ENCODE peak calls at places on chromosomes 13 and 19, in six cellular contexts. O is lower lobe of right lung; Q is activated naive CD4-positive, alpha-beta T cell treated with anti-CD3 and anti-CD28 coated beads, Interleukin-2, amount 50 U/mL, for 72 hours; X is RWPE2; M is natural killer cell treated with Interleukin-12 subunit alpha and Interleukin-12 subunit beta and Interleukin-15 and Interleukin-18, amount 100 ng/mL, for 72 hours; V is activated CD8-positive, alpha-beta memory T cell treated with anti-CD3 and anti-CD28 coated beads, Interleukin-2, amount 10 ng/mL, durations not matched to agents 7 days and 5 days. F is an unnamed sample.

GRCh38 chr13:107192289-107192688 is 624.4 kb upstream of the ARGLU1 start:
- ATAC-seq in V (no peak), X (no peak), O (peak), Q (no peak), M (no peak), F (no peak)

GRCh38 chr13:94210826-94211225 is 268.7 kb downstream of the DCT start:
- ATAC-seq in X (no peak), V (no peak), Q (no peak), O (no peak), M (no peak), F (no peak)

GRCh38 chr13:54627973-54628372 is 1599.4 kb downstream of the OLFM4 start:
- ATAC-seq in M (no peak), Q (no peak), O (no peak), X (no peak), V (no peak), F (no peak)

GRCh38 chr13:76832258-76832988 is 53.8 kb downstream of the KCTD12 start:
- ATAC-seq in X (no peak), M (no peak), O (no peak), Q (no peak), V (no peak), F (no peak)

GRCh38 chr19:43476606-43477005 is 11.2 kb upstream of the LYPD3 start:
- ATAC-seq in X (no peak), Q (no peak), V (no peak), O (no peak), M (no peak), F (no peak)

GRCh38 chr13:79867248-79867647 is 386.3 kb downstream of the NDFIP2 start:
- ATAC-seq in V (no peak), X (no peak), Q (no peak), M (no peak), O (no peak), F (no peak)

GRCh38 chr19:7596191-7596937 is 701 bp downstream of the CAMSAP3 start:
- ATAC-seq in Q (no peak), O (peak), M (no peak), X (no peak), V (no peak), F (peak)

GRCh38 chr19:13234518-13234917 is 84.3 kb downstream of the IER2 start:
- ATAC-seq in M (peak), O (peak), Q (peak), V (peak), X (no peak), F (no peak)

GRCh38 chr19:15476334-15476733 is 3.0 kb downstream of the PGLYRP2 start:
- ATAC-seq in Q (no peak), V (peak), O (no peak), X (no peak), M (peak), F (no peak)

GRCh38 chr13:74270018-74270417 is 135.8 kb upstream of the KLF12 start:
- ATAC-seq in V (no peak), Q (peak), X (peak), M (no peak), O (no peak), F (no peak)

GRCh38 chr19:21101511-21102242 is 19.7 kb downstream of the ZNF714 start:
- ATAC-seq in M (no peak), Q (peak), V (peak), X (no peak), O (no peak), F (no peak)

GRCh38 chr19:51647318-51647717 is 693 bp upstream of the SIGLEC14 start:
- ATAC-seq in Q (no peak), V (no peak), X (no peak), O (no peak), M (no peak), F (no peak)

GRCh38 chr13:30806784-30807183 is 71.4 kb downstream of the ALOX5AP start:
- ATAC-seq in O (no peak), V (no peak), Q (no peak), X (peak), M (no peak), F (no peak)

F was measured in stimulated activated memory B cell treated with anti-CD40 and anti-IgM and Interleukin-4, amounts not matched to agents 10 μg/mL and 1 μg/mL and 100 μg/mL, for 72 hours.